ENCODE peak calls at places on chromosomes 6 and 20, in ten cellular contexts. G is cardiac muscle cell; O is GM20000; J is CD8-positive, alpha-beta T cell; Q is fibroblast of lung; K is IMR-90; B is endothelial cell; N is upper lobe of left lung; C is omental fat pad; P is stomach. R is an unnamed sample.

GRCh38 chr6:121998631-121999030 is 400.8 kb upstream of the HSF2 start:
- DNase-seq in G (no peak), O (no peak), J (no peak), Q (no peak), K (no peak), B (no peak), N (no peak), C (no peak), P (no peak), R (no peak)

GRCh38 chr20:6705106-6705766 is 62.2 kb upstream of the BMP2 start:
- DNase-seq in G (no peak), O (no peak), J (no peak), Q (no peak), K (no peak), B (no peak), N (no peak), C (no peak), P (no peak), R (no peak)

GRCh38 chr6:133610974-133611373 is 277.9 kb upstream of the TCF21 start:
- DNase-seq in G (peak; percentile 35), O (no peak), J (no peak), Q (peak; percentile 71), K (no peak), B (no peak), N (no peak), C (no peak), P (no peak), R (no peak)

GRCh38 chr6:8736046-8736877 is 300.9 kb upstream of the SLC35B3 start:
- DNase-seq in G (no peak), O (no peak), J (no peak), Q (no peak), K (no peak), B (no peak), N (no peak), C (no peak), P (no peak), R (no peak)

GRCh38 chr6:84078335-84078734 is 44.8 kb downstream of the MRAP2 start:
- DNase-seq in G (no peak), O (no peak), J (no peak), Q (no peak), K (no peak), B (no peak), N (no peak), C (no peak), P (no peak), R (no peak)

GRCh38 chr6:137489410-137490371 is 4.5 kb downstream of the OLIG3 start:
- DNase-seq in G (no peak), O (peak; percentile 36), J (no peak), Q (peak; percentile 40), K (no peak), B (peak; percentile 47), N (peak; percentile 42), C (no peak), P (no peak), R (no peak)

GRCh38 chr6:157613011-157613522 is 210.0 kb upstream of the SNX9 start:
- DNase-seq in G (peak; percentile 82), O (no peak), J (no peak), Q (peak; percentile 97), K (peak; percentile 97), B (no peak), N (no peak), C (no peak), P (no peak), R (no peak)

GRCh38 chr6:6758915-6759654 is 170.6 kb downstream of the LY86 start:
- DNase-seq in G (peak; percentile 84), O (peak; percentile 86), J (no peak), Q (peak; percentile 83), K (peak; percentile 61), B (peak; percentile 71), N (peak; percentile 65), C (no peak), P (peak; percentile 66), R (peak; percentile 81)

GRCh38 chr6:111478749-111479148 is 4.3 kb downstream of the REV3L start:
- DNase-seq in G (peak; percentile 67), O (peak; percentile 59), J (no peak), Q (peak; percentile 77), K (peak; percentile 72), B (no peak), N (no peak), C (no peak), P (no peak), R (peak; percentile 43)

GRCh38 chr20:13220194-13220856 is 749 bp upstream of the ISM1 start:
- DNase-seq in G (peak; percentile 38), O (peak; percentile 38), J (no peak), Q (peak; percentile 34), K (peak; percentile 3), B (peak; percentile 67), N (peak; percentile 35), C (no peak), P (peak; percentile 27), R (peak; percentile 23)

GRCh38 chr20:13220857-13221297 is at the start of gene ISM1:
- DNase-seq in G (peak; percentile 9), O (peak; percentile 52), J (peak; percentile 28), Q (no peak), K (no peak), B (peak; percentile 45), N (no peak), C (no peak), P (no peak), R (peak; percentile 30)

GRCh38 chr20:13221313-13221672 is 219 bp downstream of the ISM1 start:
- DNase-seq in G (no peak), O (no peak), J (no peak), Q (no peak), K (no peak), B (no peak), N (no peak), C (no peak), P (no peak), R (no peak)

GRCh38 chr20:13222319-13222716 is 1.2 kb downstream of the ISM1 start:
- DNase-seq in G (no peak), O (no peak), J (no peak), Q (no peak), K (no peak), B (no peak), N (no peak), C (no peak), P (no peak), R (no peak)

DNA sequence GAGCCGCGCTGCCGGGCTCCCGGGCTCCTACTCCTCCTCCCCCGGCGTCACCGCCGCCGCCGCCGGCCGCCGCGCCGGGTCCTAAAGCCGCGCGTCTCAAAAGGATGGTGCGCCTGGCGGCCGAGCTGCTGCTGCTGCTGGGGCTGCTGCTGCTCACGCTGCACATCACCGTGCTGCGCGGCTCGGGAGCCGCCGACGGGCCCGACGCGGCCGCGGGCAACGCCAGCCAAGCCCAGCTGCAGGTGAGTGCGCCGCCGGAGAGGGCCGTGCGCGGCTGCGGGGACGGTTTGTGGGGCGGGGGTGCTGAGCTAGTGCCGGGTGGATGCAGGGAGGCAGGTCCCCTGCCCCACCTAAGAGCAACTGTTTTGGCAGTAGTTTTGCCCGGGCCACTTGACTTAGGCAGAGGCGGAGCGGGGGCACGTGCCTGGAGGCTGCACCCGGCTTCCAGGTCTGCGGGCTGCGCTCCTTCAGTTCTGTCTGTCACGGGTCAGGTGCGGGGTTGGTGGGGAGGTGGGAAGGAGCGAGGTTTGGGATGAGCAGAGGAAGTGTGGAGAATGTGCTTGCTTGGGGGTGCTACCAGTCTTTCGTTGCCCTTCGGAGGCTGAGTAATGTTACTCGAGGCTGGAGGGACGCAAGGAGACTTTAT is 722 bp downstream of the ISM1 start:
- DNase-seq in G (peak; percentile 74), O (peak; percentile 87), J (peak; percentile 52), Q (peak; percentile 61), K (peak; percentile 43), B (peak; percentile 73), N (peak; percentile 44), C (no peak), P (no peak), R (peak; percentile 75)
- TF ChIP-seq CTCF in G (no peak), O (no peak), J (no peak), Q (no peak), K (no peak), B (no peak), N (peak; percentile 25), C (no peak), P (no peak), R (no peak)

GRCh38 chr20:38755324-38755910 is 7.2 kb downstream of the ACTR5 start:
- DNase-seq in G (no peak), O (no peak), J (no peak), Q (no peak), K (no peak), B (no peak), N (no peak), C (no peak), P (no peak), R (no peak)
- TF ChIP-seq CTCF in G (no peak), O (no peak), J (no peak), Q (no peak), K (no peak), B (no peak), N (no peak), C (no peak), P (no peak), R (no peak)

GRCh38 chr6:52694404-52694803 is 23.5 kb downstream of the TMEM14A start:
- DNase-seq in G (no peak), O (no peak), J (no peak), Q (no peak), K (no peak), B (no peak), N (no peak), C (no peak), P (no peak), R (no peak)

GRCh38 chr6:52696418-52696817 is 25.5 kb downstream of the TMEM14A start:
- DNase-seq in G (no peak), O (no peak), J (no peak), Q (no peak), K (no peak), B (no peak), N (no peak), C (no peak), P (no peak), R (no peak)

GRCh38 chr6:52693777-52694176 is 22.9 kb downstream of the TMEM14A start:
- DNase-seq in G (no peak), O (no peak), J (no peak), Q (no peak), K (no peak), B (no peak), N (no peak), C (no peak), P (no peak), R (no peak)

GRCh38 chr6:52697903-52698302 is 27.0 kb downstream of the TMEM14A start:
- DNase-seq in G (peak; percentile 29), O (no peak), J (no peak), Q (peak; percentile 13), K (no peak), B (no peak), N (no peak), C (no peak), P (no peak), R (no peak)
- TF ChIP-seq CTCF in G (peak; percentile 11), O (no peak), J (no peak), Q (peak; percentile 17), K (no peak), B (no peak), N (no peak), C (no peak), P (no peak), R (no peak)

DNA sequence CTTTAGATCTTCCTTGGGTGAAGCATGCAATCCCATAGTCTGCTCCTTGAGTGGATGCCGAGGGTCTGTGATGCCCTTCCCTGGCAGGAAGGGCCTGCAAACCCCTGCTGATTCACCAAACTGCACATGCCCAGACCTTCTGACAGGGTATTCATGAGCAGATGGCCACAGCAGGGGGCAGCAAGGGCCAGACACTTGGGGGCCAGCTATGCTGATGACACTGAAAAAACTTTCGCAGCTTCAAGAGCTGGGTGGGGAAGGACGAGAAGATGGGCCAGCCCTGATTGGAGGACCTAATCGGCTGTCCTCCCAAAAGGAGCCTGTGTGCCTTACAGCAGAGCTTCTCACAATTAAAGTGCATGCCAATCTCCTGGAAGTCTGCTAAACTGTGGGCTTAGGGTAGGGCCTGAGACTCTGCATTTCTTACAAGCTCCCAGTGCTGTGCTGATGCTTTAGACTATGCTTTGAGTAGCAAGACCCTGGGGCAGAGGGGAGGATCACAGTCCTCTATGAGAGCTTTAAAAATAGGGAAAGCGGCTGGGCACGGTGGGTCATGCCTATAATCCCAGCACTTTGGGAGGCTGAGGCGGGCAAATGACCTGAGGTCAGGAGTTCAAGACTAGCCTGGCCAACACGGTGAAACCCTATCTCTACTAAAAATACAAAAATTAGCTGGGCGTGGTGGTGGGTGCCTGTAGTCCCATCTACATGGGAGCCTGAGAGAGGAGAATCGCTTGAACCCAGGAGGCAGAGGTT is 15.2 kb upstream of the GDAP1L1 start:
- DNase-seq in G (no peak), O (no peak), J (no peak), Q (no peak), K (no peak), B (no peak), N (no peak), C (no peak), P (no peak), R (no peak)
- TF ChIP-seq CTCF in G (no peak), O (no peak), J (no peak), Q (no peak), K (no peak), B (no peak), N (no peak), C (no peak), P (no peak), R (no peak)

R was measured in GM10248.